ENCODE peak calls at places on chromosomes 12 and 14, in six cellular contexts. R, P, O, M, V and G are unnamed samples.
A peak's percentile ranks its signal among the peaks of the same experiment; 100 is the strongest.

GRCh38 chr12:26120561-26121274 is 4.1 kb downstream of the BHLHE41 start:
- DNase-seq in O (no peak), R (no peak), M (no peak), P (no peak), V (no peak), G (no peak)

GRCh38 chr12:122094261-122094734 is 15.7 kb downstream of the MLXIP start:
- DNase-seq in M (no peak), P (no peak), V (no peak), O (no peak), R (no peak), G (no peak)

GRCh38 chr14:93691042-93691780 is 97.1 kb downstream of the PRIMA1 start:
- DNase-seq in V (no peak), R (no peak), P (no peak), M (no peak), O (no peak), G (no peak)

GRCh38 chr12:42873401-42873800 is 283.9 kb upstream of the PRICKLE1 start:
- DNase-seq in P (no peak), O (no peak), R (no peak), M (no peak), V (no peak), G (no peak)

GRCh38 chr12:18456344-18456743 is 195.0 kb downstream of the PIK3C2G start:
- DNase-seq in O (no peak), P (no peak), M (no peak), R (no peak), V (no peak), G (no peak)

GRCh38 chr14:21997300-21997699 is 323.7 kb upstream of the OR4E1 start:
- DNase-seq in P (no peak), R (peak; percentile 75), V (peak; percentile 11), M (no peak), O (no peak), G (no peak)

GRCh38 chr14:75542585-75543091 is 20.4 kb downstream of the BATF start:
- DNase-seq in R (no peak), M (peak; percentile 52), O (no peak), V (no peak), P (no peak), G (peak; percentile 89)

GRCh38 chr12:54047964-54048303 is 5.7 kb upstream of the HOXC4 start:
- DNase-seq in P (no peak), R (no peak), O (no peak), M (no peak), V (no peak), G (no peak)

GRCh38 chr14:97851438-97851995 is 1054.3 kb downstream of the VRK1 start:
- DNase-seq in M (no peak), O (no peak), R (no peak), P (no peak), V (no peak), G (no peak)

GRCh38 chr12:27304856-27305255 is 27.8 kb upstream of the BMAL2 start:
- DNase-seq in R (no peak), M (no peak), O (no peak), P (no peak), V (no peak), G (no peak)

GRCh38 chr12:109488051-109488665 is 10.7 kb downstream of the UBE3B start:
- DNase-seq in V (no peak), P (no peak), O (peak; percentile 42), R (no peak), M (no peak), G (no peak)

GRCh38 chr14:40058916-40059897 is 627.0 kb upstream of the FBXO33 start:
- DNase-seq in V (no peak), M (no peak), R (no peak), P (no peak), O (no peak), G (no peak)

GRCh38 chr12:89782807-89783206 is 74.2 kb upstream of the ATP2B1 start:
- DNase-seq in V (no peak), M (no peak), R (no peak), P (no peak), O (no peak), G (no peak)

GRCh38 chr14:74509587-74510210 is 16.1 kb downstream of the ISCA2 start:
- DNase-seq in V (no peak), O (no peak), R (no peak), P (no peak), M (no peak), G (no peak)

GRCh38 chr12:130186101-130186465 is 23.8 kb downstream of the FZD10 start:
- DNase-seq in P (no peak), R (no peak), O (no peak), V (no peak), M (no peak), G (no peak)

GRCh38 chr14:99649219-99649618 is 4.3 kb downstream of the HHIPL1 start:
- DNase-seq in V (no peak), P (no peak), O (peak; percentile 15), R (no peak), M (no peak), G (no peak)

GRCh38 chr12:11621797-11622423 is 27.6 kb upstream of the ETV6 start:
- DNase-seq in V (no peak), M (peak; percentile 20), O (no peak), P (peak; percentile 60), R (no peak), G (no peak)

GRCh38 chr14:20904393-20905029 is 13.3 kb downstream of the RNASE3 start:
- DNase-seq in P (no peak), O (no peak), M (no peak), V (no peak), R (peak; percentile 38), G (no peak)

GRCh38 chr14:68779761-68780323 is 13.0 kb downstream of the ZFP36L1 start:
- DNase-seq in M (no peak), O (peak; percentile 93), R (no peak), P (peak; percentile 71), V (no peak), G (no peak)

GRCh38 chr12:72264548-72265175 is 7.5 kb upstream of the TRHDE start:
- DNase-seq in V (no peak), R (no peak), P (no peak), M (no peak), O (no peak), G (no peak)

GRCh38 chr12:23753627-23754358 is 195.7 kb downstream of the SOX5 start:
- DNase-seq in V (no peak), M (no peak), P (no peak), R (no peak), O (no peak), G (no peak)

GRCh38 chr12:53217049-53217929 is 10.2 kb upstream of the ITGB7 start:
- DNase-seq in V (no peak), O (no peak), R (no peak), P (no peak), M (no peak), G (no peak)

GRCh38 chr12:65823481-65824313 is 586 bp upstream of the HMGA2 start:
- DNase-seq in O (peak; percentile 17), M (peak; percentile 9), V (peak; percentile 69), R (peak; percentile 25), P (no peak), G (no peak)

GRCh38 chr14:100777366-100778077 is 48.4 kb upstream of the MEG3 start:
- DNase-seq in R (no peak), V (no peak), P (no peak), O (no peak), M (no peak), G (no peak)

GRCh38 chr12:41959271-41959670 is 185.4 kb downstream of the GXYLT1 start:
- DNase-seq in M (no peak), R (no peak), V (no peak), O (no peak), P (no peak), G (no peak)

GRCh38 chr12:37543131-37543965 is 773.2 kb upstream of the ALG10B start:
- DNase-seq in R (no peak), V (no peak), M (no peak), O (no peak), P (no peak), G (no peak)

GRCh38 chr12:47812797-47813490 is 6.8 kb downstream of the HDAC7 start:
- DNase-seq in M (peak; percentile 92), R (no peak), V (peak; percentile 92), O (peak; percentile 58), P (no peak), G (peak; percentile 88)

GRCh38 chr12:29043069-29043468 is 106.0 kb upstream of the FAR2 start:
- DNase-seq in V (no peak), P (no peak), M (no peak), R (no peak), O (peak; percentile 33), G (no peak)